ENCODE peak calls at places on chromosomes 6 and 20, in eight cellular contexts. One of them, this sample, is unnamed. For H3K9me3, the result is how much of the 10 kb centered on the place peaks cover.

GRCh38 chr20:8432435-8433148 is 300.5 kb downstream of the PLCB1 start:
- DNase-seq in pancreas: no peak
- DNase-seq in H9: no peak
- DNase-seq in CD8-positive, alpha-beta memory T cell: no peak
- DNase-seq in astrocyte: no peak
- DNase-seq in heart right ventricle: peak
- DNase-seq in heart left ventricle: peak
- DNase-seq in right cardiac atrium: no peak
- DNase-seq in this sample: no peak

GRCh38 chr6:32203435-32204267 is 11.2 kb upstream of the GPSM3 start:
- DNase-seq in pancreas: no peak
- DNase-seq in H9: no peak
- DNase-seq in CD8-positive, alpha-beta memory T cell: no peak
- DNase-seq in astrocyte: no peak
- DNase-seq in heart right ventricle: no peak
- DNase-seq in heart left ventricle: no peak
- DNase-seq in right cardiac atrium: no peak
- DNase-seq in this sample: no peak

GRCh38 chr6:163423696-163424095 is 9.2 kb downstream of the QKI start:
- DNase-seq in pancreas: no peak
- DNase-seq in H9: no peak
- DNase-seq in CD8-positive, alpha-beta memory T cell: no peak
- DNase-seq in astrocyte: no peak
- DNase-seq in heart right ventricle: no peak
- DNase-seq in heart left ventricle: no peak
- DNase-seq in right cardiac atrium: no peak
- DNase-seq in this sample: no peak

GRCh38 chr6:95521181-95521580 is 56.2 kb upstream of the MANEA start:
- DNase-seq in pancreas: no peak
- DNase-seq in H9: no peak
- DNase-seq in CD8-positive, alpha-beta memory T cell: no peak
- DNase-seq in astrocyte: no peak
- DNase-seq in heart right ventricle: no peak
- DNase-seq in heart left ventricle: no peak
- DNase-seq in right cardiac atrium: no peak
- DNase-seq in this sample: no peak

GRCh38 chr20:33111306-33111705 is 31.9 kb downstream of the BPIFB4 start:
- DNase-seq in pancreas: no peak
- DNase-seq in H9: no peak
- DNase-seq in CD8-positive, alpha-beta memory T cell: no peak
- DNase-seq in astrocyte: no peak
- DNase-seq in heart right ventricle: no peak
- DNase-seq in heart left ventricle: no peak
- DNase-seq in right cardiac atrium: no peak
- DNase-seq in this sample: no peak

GRCh38 chr6:12886961-12887775 is 170.6 kb downstream of the PHACTR1 start:
- DNase-seq in pancreas: no peak
- DNase-seq in H9: peak
- DNase-seq in CD8-positive, alpha-beta memory T cell: no peak
- DNase-seq in astrocyte: peak
- DNase-seq in heart right ventricle: no peak
- DNase-seq in heart left ventricle: no peak
- DNase-seq in right cardiac atrium: no peak
- DNase-seq in this sample: no peak

GRCh38 chr6:35757461-35758123 is 18.8 kb upstream of the CLPSL2 start:
- DNase-seq in pancreas: no peak
- DNase-seq in H9: peak
- DNase-seq in CD8-positive, alpha-beta memory T cell: no peak
- DNase-seq in astrocyte: no peak
- DNase-seq in heart right ventricle: no peak
- DNase-seq in heart left ventricle: no peak
- DNase-seq in right cardiac atrium: no peak
- DNase-seq in this sample: no peak

GRCh38 chr6:37878150-37878710 is 58.7 kb downstream of the ZFAND3 start:
- DNase-seq in pancreas: no peak
- DNase-seq in H9: no peak
- DNase-seq in CD8-positive, alpha-beta memory T cell: no peak
- DNase-seq in astrocyte: peak
- DNase-seq in heart right ventricle: no peak
- DNase-seq in heart left ventricle: no peak
- DNase-seq in right cardiac atrium: no peak
- DNase-seq in this sample: no peak

GRCh38 chr6:53679446-53679933 is 13.9 kb upstream of the KLHL31 start:
- DNase-seq in pancreas: no peak
- DNase-seq in H9: peak
- DNase-seq in CD8-positive, alpha-beta memory T cell: peak
- DNase-seq in astrocyte: peak
- DNase-seq in heart right ventricle: no peak
- DNase-seq in heart left ventricle: no peak
- DNase-seq in right cardiac atrium: no peak
- DNase-seq in this sample: no peak

GRCh38 chr6:149846321-149846720 is 17.8 kb downstream of the LRP11 start:
- DNase-seq in pancreas: no peak
- DNase-seq in H9: no peak
- DNase-seq in CD8-positive, alpha-beta memory T cell: no peak
- DNase-seq in astrocyte: peak
- DNase-seq in heart right ventricle: no peak
- DNase-seq in heart left ventricle: no peak
- DNase-seq in right cardiac atrium: no peak
- DNase-seq in this sample: no peak

GRCh38 chr20:63387393-63387792 is 26.2 kb upstream of the CHRNA4 start:
- DNase-seq in pancreas: no peak
- DNase-seq in H9: no peak
- DNase-seq in CD8-positive, alpha-beta memory T cell: no peak
- DNase-seq in astrocyte: no peak
- DNase-seq in heart right ventricle: no peak
- DNase-seq in heart left ventricle: no peak
- DNase-seq in right cardiac atrium: no peak
- DNase-seq in this sample: no peak
- H3K9me3 ChIP-seq in pancreas: under half
- H3K9me3 ChIP-seq in H9: under half
- H3K9me3 ChIP-seq in CD8-positive, alpha-beta memory T cell: under half
- H3K9me3 ChIP-seq in astrocyte: under half
- H3K9me3 ChIP-seq in heart right ventricle: under half
- H3K9me3 ChIP-seq in heart left ventricle: under half
- H3K9me3 ChIP-seq in right cardiac atrium: under half
- H3K9me3 ChIP-seq in this sample: under half

GRCh38 chr6:40054602-40055001 is 120.3 kb upstream of the MOCS1 start:
- DNase-seq in pancreas: no peak
- DNase-seq in H9: no peak
- DNase-seq in CD8-positive, alpha-beta memory T cell: no peak
- DNase-seq in astrocyte: no peak
- DNase-seq in heart right ventricle: no peak
- DNase-seq in heart left ventricle: no peak
- DNase-seq in right cardiac atrium: no peak
- DNase-seq in this sample: no peak
- H3K9me3 ChIP-seq in pancreas: under half
- H3K9me3 ChIP-seq in H9: under half
- H3K9me3 ChIP-seq in CD8-positive, alpha-beta memory T cell: under half
- H3K9me3 ChIP-seq in astrocyte: under half
- H3K9me3 ChIP-seq in heart right ventricle: under half
- H3K9me3 ChIP-seq in heart left ventricle: under half
- H3K9me3 ChIP-seq in right cardiac atrium: under half
- H3K9me3 ChIP-seq in this sample: under half

DNA sequence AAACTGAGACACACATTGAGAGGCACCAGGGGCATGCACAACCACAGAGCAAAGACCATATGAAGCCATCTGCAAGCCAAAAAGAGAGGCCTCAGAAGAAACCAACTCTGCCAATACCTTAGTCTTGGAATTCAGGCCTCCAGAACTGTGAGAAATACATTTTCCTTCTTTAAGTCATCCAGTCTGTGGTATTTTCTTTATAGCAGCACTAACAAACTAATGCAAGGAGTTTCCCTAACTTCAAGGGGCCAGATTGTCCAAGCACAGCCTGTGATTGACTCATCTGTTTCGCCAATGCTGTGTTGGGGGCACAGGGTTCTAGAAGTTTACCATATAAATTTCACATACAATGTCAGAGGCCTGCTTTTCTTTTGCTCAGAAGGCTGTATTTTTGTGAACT is 364.6 kb downstream of the GJA1 start:
- DNase-seq in pancreas: no peak
- DNase-seq in H9: no peak
- DNase-seq in CD8-positive, alpha-beta memory T cell: no peak
- DNase-seq in astrocyte: peak
- DNase-seq in heart right ventricle: no peak
- DNase-seq in heart left ventricle: no peak
- DNase-seq in right cardiac atrium: no peak
- DNase-seq in this sample: no peak
- H3K9me3 ChIP-seq in pancreas: under half
- H3K9me3 ChIP-seq in H9: under half
- H3K9me3 ChIP-seq in CD8-positive, alpha-beta memory T cell: under half
- H3K9me3 ChIP-seq in astrocyte: under half
- H3K9me3 ChIP-seq in heart right ventricle: under half
- H3K9me3 ChIP-seq in heart left ventricle: under half
- H3K9me3 ChIP-seq in right cardiac atrium: under half
- H3K9me3 ChIP-seq in this sample: under half

GRCh38 chr6:145442110-145442509 is 293.2 kb downstream of the EPM2A start:
- DNase-seq in pancreas: no peak
- DNase-seq in H9: no peak
- DNase-seq in CD8-positive, alpha-beta memory T cell: no peak
- DNase-seq in astrocyte: no peak
- DNase-seq in heart right ventricle: no peak
- DNase-seq in heart left ventricle: no peak
- DNase-seq in right cardiac atrium: no peak
- DNase-seq in this sample: no peak

DNA sequence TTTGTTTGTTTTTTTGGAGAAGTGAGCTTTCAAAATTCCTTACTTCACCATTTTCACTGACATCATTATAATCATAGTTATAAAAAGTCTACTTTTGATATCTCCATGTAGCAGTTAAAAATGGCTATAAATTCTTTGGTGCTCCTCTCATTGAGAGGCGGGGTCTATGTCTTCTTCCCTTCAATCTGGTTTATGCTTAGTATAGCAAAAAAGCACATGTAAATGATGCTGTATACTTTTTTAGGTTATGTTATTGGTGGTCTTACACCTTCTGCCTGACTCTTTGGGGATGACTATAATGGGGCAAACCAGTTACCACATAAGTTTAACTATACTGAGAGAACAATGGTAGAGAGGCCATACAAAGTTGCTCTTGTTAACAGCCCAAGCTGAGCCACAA is 289.6 kb downstream of the EPM2A start:
- DNase-seq in pancreas: no peak
- DNase-seq in H9: no peak
- DNase-seq in CD8-positive, alpha-beta memory T cell: no peak
- DNase-seq in astrocyte: no peak
- DNase-seq in heart right ventricle: no peak
- DNase-seq in heart left ventricle: no peak
- DNase-seq in right cardiac atrium: no peak
- DNase-seq in this sample: no peak
- H3K9me3 ChIP-seq in pancreas: under half
- H3K9me3 ChIP-seq in H9: under half
- H3K9me3 ChIP-seq in CD8-positive, alpha-beta memory T cell: under half
- H3K9me3 ChIP-seq in astrocyte: under half
- H3K9me3 ChIP-seq in heart right ventricle: half or more
- H3K9me3 ChIP-seq in heart left ventricle: under half
- H3K9me3 ChIP-seq in right cardiac atrium: under half
- H3K9me3 ChIP-seq in this sample: under half

GRCh38 chr20:54922096-54922495 is 446.7 kb downstream of the DOK5 start:
- DNase-seq in pancreas: no peak
- DNase-seq in H9: no peak
- DNase-seq in CD8-positive, alpha-beta memory T cell: no peak
- DNase-seq in astrocyte: no peak
- DNase-seq in heart right ventricle: no peak
- DNase-seq in heart left ventricle: no peak
- DNase-seq in right cardiac atrium: no peak
- DNase-seq in this sample: no peak

GRCh38 chr20:54928564-54928963 is 453.2 kb downstream of the DOK5 start:
- DNase-seq in pancreas: no peak
- DNase-seq in H9: no peak
- DNase-seq in CD8-positive, alpha-beta memory T cell: no peak
- DNase-seq in astrocyte: no peak
- DNase-seq in heart right ventricle: no peak
- DNase-seq in heart left ventricle: no peak
- DNase-seq in right cardiac atrium: no peak
- DNase-seq in this sample: no peak

GRCh38 chr20:54920491-54920890 is 445.1 kb downstream of the DOK5 start:
- DNase-seq in pancreas: no peak
- DNase-seq in H9: no peak
- DNase-seq in CD8-positive, alpha-beta memory T cell: no peak
- DNase-seq in astrocyte: no peak
- DNase-seq in heart right ventricle: no peak
- DNase-seq in heart left ventricle: no peak
- DNase-seq in right cardiac atrium: no peak
- DNase-seq in this sample: no peak

DNA sequence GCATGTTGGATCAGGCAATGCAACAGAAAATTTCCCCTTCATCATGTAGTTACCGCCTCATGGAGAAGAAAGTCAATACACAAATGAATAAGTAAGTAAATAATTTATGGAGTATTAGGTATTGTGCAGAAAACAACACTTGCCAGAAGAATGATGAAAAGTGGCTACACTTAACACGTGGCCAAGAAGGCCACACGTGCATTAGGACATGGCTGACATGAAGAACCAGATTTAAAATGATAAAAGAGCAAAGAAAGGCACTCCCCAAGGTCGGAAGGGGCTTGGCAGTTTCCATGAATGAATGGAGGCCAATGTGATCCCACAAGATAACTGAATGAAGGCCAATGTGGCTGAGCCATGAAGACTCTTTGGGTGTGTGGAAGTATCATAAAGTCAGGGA is 447.2 kb downstream of the DOK5 start:
- DNase-seq in pancreas: no peak
- DNase-seq in H9: no peak
- DNase-seq in CD8-positive, alpha-beta memory T cell: no peak
- DNase-seq in astrocyte: no peak
- DNase-seq in heart right ventricle: no peak
- DNase-seq in heart left ventricle: no peak
- DNase-seq in right cardiac atrium: no peak
- DNase-seq in this sample: no peak
- H3K9me3 ChIP-seq in pancreas: under half
- H3K9me3 ChIP-seq in H9: under half
- H3K9me3 ChIP-seq in CD8-positive, alpha-beta memory T cell: under half
- H3K9me3 ChIP-seq in astrocyte: under half
- H3K9me3 ChIP-seq in heart right ventricle: under half
- H3K9me3 ChIP-seq in heart left ventricle: under half
- H3K9me3 ChIP-seq in right cardiac atrium: under half
- H3K9me3 ChIP-seq in this sample: under half

DNA sequence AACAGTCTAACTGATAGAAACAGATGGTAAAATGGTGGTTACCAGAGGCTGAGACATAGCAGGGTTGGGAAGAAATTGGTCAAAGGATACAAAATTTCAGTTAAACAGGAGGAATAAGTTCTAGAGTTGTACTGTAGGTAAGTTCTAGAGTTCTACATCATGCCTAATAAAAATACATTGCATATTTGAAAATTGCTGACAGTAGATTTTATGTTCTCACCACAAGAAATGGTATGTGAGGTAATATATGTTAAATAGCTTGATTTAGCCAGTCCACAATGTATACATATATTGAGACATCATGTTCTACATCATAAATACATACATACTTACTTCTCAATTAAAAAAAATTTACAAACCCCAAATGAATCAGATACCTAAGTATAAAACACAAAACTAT is 8.2 kb downstream of the ZNF322 start:
- DNase-seq in pancreas: no peak
- DNase-seq in H9: no peak
- DNase-seq in CD8-positive, alpha-beta memory T cell: no peak
- DNase-seq in astrocyte: no peak
- DNase-seq in heart right ventricle: no peak
- DNase-seq in heart left ventricle: no peak
- DNase-seq in right cardiac atrium: no peak
- DNase-seq in this sample: no peak
- H3K9me3 ChIP-seq in pancreas: under half
- H3K9me3 ChIP-seq in H9: under half
- H3K9me3 ChIP-seq in CD8-positive, alpha-beta memory T cell: under half
- H3K9me3 ChIP-seq in astrocyte: under half
- H3K9me3 ChIP-seq in heart right ventricle: under half
- H3K9me3 ChIP-seq in heart left ventricle: under half
- H3K9me3 ChIP-seq in right cardiac atrium: under half
- H3K9me3 ChIP-seq in this sample: under half